ENCODE peak calls at places on chromosome 5, in four cellular contexts. R is WERI-Rb-1, D is heart left ventricle, B is osteoblast. H is an unnamed sample.

GRCh38 chr5:81017320-81017719 is 57.2 kb downstream of the RASGRF2 start:
- DNase-seq in R (no peak), D (no peak), B (no peak), H (no peak)

GRCh38 chr5:10441083-10441991 is at the start of gene ROPN1L:
- DNase-seq in R (peak; percentile 93), D (peak; percentile 87), B (peak; percentile 99), H (peak; percentile 93)

GRCh38 chr5:6950250-6950649 is 237.0 kb downstream of the TENT4A start:
- DNase-seq in R (no peak), D (no peak), B (no peak), H (no peak)

GRCh38 chr5:69493235-69493925 is 790 bp downstream of the OCLN start:
- DNase-seq in R (peak; percentile 55), D (no peak), B (peak; percentile 91), H (no peak)

GRCh38 chr5:136374003-136374402 is 8.7 kb upstream of the TRPC7 start:
- DNase-seq in R (peak; percentile 58), D (no peak), B (no peak), H (no peak)

GRCh38 chr5:137072376-137073174 is 426.6 kb downstream of the SPOCK1 start:
- DNase-seq in R (no peak), D (no peak), B (peak; percentile 85), H (no peak)

GRCh38 chr5:6701500-6701899 is 11.7 kb upstream of the TENT4A start:
- DNase-seq in R (no peak), D (no peak), B (no peak), H (no peak)

GRCh38 chr5:40587284-40587882 is 92.3 kb upstream of the PTGER4 start:
- DNase-seq in R (no peak), D (no peak), B (no peak), H (no peak)

GRCh38 chr5:1532384-1532783 is 8.6 kb upstream of the LPCAT1 start:
- DNase-seq in R (no peak), D (no peak), B (no peak), H (no peak)

GRCh38 chr5:134509308-134510040 is 16.0 kb upstream of the JADE2 start:
- DNase-seq in R (peak; percentile 89), D (peak; percentile 44), B (no peak), H (peak; percentile 64)

GRCh38 chr5:176660860-176661641 is 13.8 kb downstream of the TSPAN17 start:
- DNase-seq in R (peak; percentile 81), D (peak; percentile 71), B (peak; percentile 99), H (peak; percentile 70)

GRCh38 chr5:93899026-93899600 is 157.7 kb upstream of the POU5F2 start:
- DNase-seq in R (no peak), D (no peak), B (no peak), H (no peak)

GRCh38 chr5:34499001-34499734 is 157.0 kb upstream of the RAI14 start:
- DNase-seq in R (no peak), D (no peak), B (peak; percentile 59), H (no peak)

GRCh38 chr5:129963359-129963758 is 59.1 kb downstream of the CHSY3 start:
- DNase-seq in R (no peak), D (no peak), B (no peak), H (peak; percentile 11)

DNA sequence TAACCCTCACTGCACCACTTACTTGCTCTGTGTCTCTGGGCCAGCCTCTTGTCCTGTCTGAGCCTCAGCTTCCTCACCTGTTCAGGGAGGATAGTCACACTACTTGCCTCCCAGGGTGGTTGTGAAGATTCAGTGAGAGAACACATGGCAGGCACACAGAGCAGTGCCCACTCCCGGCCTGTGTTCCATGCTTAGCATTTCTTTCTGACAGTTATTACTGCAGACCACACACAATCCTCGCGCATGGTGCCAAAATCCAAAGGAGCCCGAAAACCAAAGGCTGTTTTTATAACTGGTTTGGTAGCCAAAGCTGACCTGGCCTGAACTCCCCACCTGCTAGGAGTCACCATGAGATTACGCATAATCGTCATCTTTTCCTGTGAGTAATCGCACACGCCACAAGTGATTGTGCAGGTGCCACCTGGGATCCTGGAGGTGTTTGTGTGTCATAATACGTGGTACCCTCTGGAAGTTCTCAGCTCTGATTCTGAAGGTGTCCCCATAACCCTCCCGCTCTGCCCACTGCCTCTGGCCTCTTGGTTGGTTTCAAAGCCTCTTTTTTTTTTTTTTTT is 84.6 kb upstream of the FBXW11 start:
- DNase-seq in R (no peak), D (no peak), B (peak; percentile 64), H (no peak)
- H3K36me3 ChIP-seq in R (no peaks in the 10 kb centered on the region), D (no peaks in the 10 kb centered on the region), B (peaks cover 28% of the 10 kb centered on the region), H (no peaks in the 10 kb centered on the region)

GRCh38 chr5:64506567-64507321 is 929 bp downstream of the RGS7BP start:
- DNase-seq in R (no peak), D (no peak), B (no peak), H (no peak)

GRCh38 chr5:64497390-64497789 is 8.4 kb upstream of the RGS7BP start:
- DNase-seq in R (no peak), D (no peak), B (no peak), H (no peak)

GRCh38 chr5:64505769-64506566 is at the start of gene RGS7BP:
- DNase-seq in R (peak; percentile 56), D (peak; percentile 48), B (peak; percentile 71), H (peak; percentile 20)

GRCh38 chr5:64502181-64502580 is 3.6 kb upstream of the RGS7BP start:
- DNase-seq in R (no peak), D (no peak), B (no peak), H (no peak)
- H3K27ac ChIP-seq in R (no peak overlapping the region), D (no peak overlapping the region), B (no peak overlapping the region), H (no peak overlapping the region)

DNA sequence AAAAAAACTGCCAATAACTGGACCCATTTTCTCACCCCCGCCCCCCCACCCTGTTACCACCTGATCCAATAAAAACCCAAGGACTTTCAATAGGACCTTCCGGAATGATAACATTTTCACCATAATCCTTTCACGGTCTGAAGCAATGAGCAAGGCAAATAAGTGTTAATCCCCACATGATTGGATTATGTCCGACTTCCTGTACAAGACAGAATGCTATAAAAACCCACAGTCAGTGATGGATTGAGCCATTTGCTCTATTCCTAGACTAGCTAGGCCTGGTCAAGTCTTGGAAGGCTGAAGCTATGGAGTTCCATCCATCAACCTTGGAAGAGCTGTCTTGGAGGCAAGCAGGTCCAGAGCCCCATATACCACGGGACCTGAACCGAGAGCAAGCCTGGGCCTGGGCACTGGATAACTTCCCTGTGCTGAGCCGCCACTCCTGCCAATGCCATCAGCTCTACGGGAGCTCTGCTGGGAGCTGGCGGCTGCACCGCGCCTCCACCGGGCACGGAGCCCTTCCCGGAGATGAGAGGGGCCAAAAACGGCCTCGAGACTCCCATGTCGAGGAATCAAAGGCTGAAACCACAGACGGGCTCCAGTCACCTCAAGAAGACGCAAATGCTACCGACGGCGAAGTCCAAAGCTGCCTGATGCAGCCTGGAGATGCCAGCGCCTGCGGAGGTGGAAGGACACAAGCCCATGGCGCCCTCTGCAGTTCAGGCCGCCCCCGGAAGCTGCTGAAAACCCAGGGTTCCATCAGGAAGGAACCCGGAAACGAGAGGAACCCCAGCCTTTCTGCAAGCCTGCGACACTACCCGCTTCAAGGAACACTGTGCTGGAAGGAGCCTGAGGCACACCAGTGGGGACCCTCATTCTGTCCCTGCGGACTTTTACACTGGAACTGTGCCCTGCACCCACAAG is 69.2 kb downstream of the ANXA2R start:
- DNase-seq in R (no peak), D (no peak), B (no peak), H (no peak)
- TF ChIP-seq CTCF in R (no peak), D (peak; percentile 35), B (peak; percentile 18), H (peak; percentile 9)

GRCh38 chr5:108028883-108029282 is 353.0 kb downstream of the FBXL17 start:
- DNase-seq in R (no peak), D (no peak), B (no peak), H (no peak)

GRCh38 chr5:108025009-108025408 is 354.3 kb upstream of the EFNA5 start:
- DNase-seq in R (no peak), D (no peak), B (no peak), H (no peak)

GRCh38 chr5:108028411-108028810 is 353.5 kb downstream of the FBXL17 start:
- DNase-seq in R (no peak), D (no peak), B (no peak), H (no peak)

DNA sequence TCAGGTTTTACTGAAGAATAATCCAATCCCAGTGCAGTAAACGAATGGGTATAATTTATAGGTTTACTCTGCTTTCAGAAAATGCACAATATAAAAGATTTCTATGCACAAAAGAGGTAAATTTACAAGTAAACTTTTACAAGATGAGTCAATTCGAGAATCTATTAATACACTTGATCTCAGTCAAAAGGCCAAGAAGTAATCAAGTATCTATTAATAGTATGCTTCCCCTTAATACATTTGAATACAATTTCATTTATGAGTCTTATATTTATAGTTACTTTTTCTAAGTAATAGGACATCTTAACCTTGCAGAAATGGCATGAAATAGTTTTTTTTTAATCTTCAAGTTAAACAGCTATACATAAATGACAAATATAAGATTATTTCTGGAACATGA is 355.2 kb upstream of the EFNA5 start:
- DNase-seq in R (no peak), D (no peak), B (no peak), H (no peak)
- H3K36me3 ChIP-seq in R (no peaks in the 10 kb centered on the region), D (no peaks in the 10 kb centered on the region), B (no peaks in the 10 kb centered on the region), H (no peaks in the 10 kb centered on the region)

H was measured in psoas muscle.